ENCODE peak calls at places on chromosomes 13 and 19, in ten cellular contexts. J is activated CD8-positive, alpha-beta T cell treated with anti-CD3 and anti-CD28 coated beads, Interleukin-2, amount 10 ng/mL, durations not matched to agents 7 days and 5 days; F is gastroesophageal sphincter; M is upper lobe of right lung; D is left cardiac atrium; G is A549; U is RWPE2; C is GM12878; P is naive thymus-derived CD8-positive, alpha-beta T cell; N is naive thymus-derived CD4-positive, alpha-beta T cell. Q is an unnamed sample.

GRCh38 chr13:40063278-40063698 is 407.8 kb downstream of the COG6 start:
- ATAC-seq in N (no peak), F (no peak), P (no peak), U (no peak), C (no peak), D (peak; percentile 12), J (no peak), M (no peak), G (no peak), Q (no peak)

GRCh38 chr13:83895994-83896580 is 13.8 kb upstream of the SLITRK1 start:
- ATAC-seq in N (no peak), M (no peak), F (no peak), D (no peak), U (peak; percentile 81), J (no peak), P (no peak), C (no peak), G (no peak), Q (no peak)

GRCh38 chr19:14562660-14563589 is 8.9 kb downstream of the NDUFB7 start:
- ATAC-seq in F (no peak), G (no peak), C (no peak), U (no peak), P (no peak), N (no peak), J (no peak), M (no peak), D (peak; percentile 1), Q (no peak)

GRCh38 chr13:21365574-21365973 is 93.5 kb downstream of the ZDHHC20 start:
- ATAC-seq in G (no peak), D (no peak), M (peak; percentile 10), F (no peak), P (peak; percentile 88), C (no peak), J (peak; percentile 83), U (no peak), N (peak; percentile 69), Q (no peak)

GRCh38 chr19:6233827-6234511 is 45.8 kb downstream of the MLLT1 start:
- ATAC-seq in P (no peak), M (peak; percentile 74), N (peak; percentile 49), F (peak; percentile 61), C (no peak), J (no peak), U (no peak), G (no peak), D (peak; percentile 27), Q (no peak)

GRCh38 chr13:44350775-44351504 is 22.7 kb upstream of the SERP2 start:
- ATAC-seq in G (no peak), N (no peak), M (peak; percentile 92), J (no peak), C (no peak), U (no peak), F (no peak), P (no peak), D (no peak), Q (no peak)

GRCh38 chr19:50510700-50511068 is 307 bp downstream of the JOSD2 start:
- ATAC-seq in D (no peak), P (peak; percentile 31), J (no peak), G (no peak), M (no peak), F (no peak), N (peak; percentile 21), U (no peak), C (no peak), Q (no peak)

GRCh38 chr13:66875264-66875663 is 354.9 kb downstream of the PCDH9 start:
- ATAC-seq in N (no peak), U (no peak), C (no peak), D (no peak), M (no peak), J (no peak), F (no peak), G (no peak), P (no peak), Q (no peak)

GRCh38 chr19:33039108-33039599 is 25.5 kb downstream of the RHPN2 start:
- ATAC-seq in U (no peak), C (no peak), F (no peak), M (no peak), G (no peak), D (no peak), P (no peak), N (no peak), J (no peak), Q (no peak)

GRCh38 chr19:14459703-14460102 is 15.5 kb downstream of the PTGER1 start:
- ATAC-seq in N (peak; percentile 96), G (no peak), U (no peak), J (peak; percentile 95), C (no peak), M (peak; percentile 65), D (peak; percentile 27), P (peak; percentile 46), F (no peak), Q (no peak)

GRCh38 chr19:934865-935422 is 9.1 kb downstream of the ARID3A start:
- ATAC-seq in P (no peak), N (peak; percentile 66), F (peak; percentile 90), G (peak; percentile 23), M (peak; percentile 96), D (peak; percentile 92), C (no peak), J (no peak), U (peak; percentile 60), Q (no peak)

GRCh38 chr13:110259651-110260050 is 47.3 kb downstream of the COL4A1 start:
- ATAC-seq in N (no peak), D (no peak), P (no peak), C (no peak), M (no peak), U (no peak), F (no peak), G (no peak), J (no peak), Q (no peak)

GRCh38 chr13:37561031-37561430 is 37.5 kb downstream of the POSTN start:
- ATAC-seq in P (no peak), F (no peak), N (no peak), C (no peak), M (no peak), G (no peak), J (no peak), D (no peak), U (no peak), Q (no peak)

GRCh38 chr13:75318138-75318833 is 163.7 kb downstream of the TBC1D4 start:
- ATAC-seq in G (no peak), N (peak; percentile 64), C (peak; percentile 68), P (peak; percentile 42), D (no peak), U (no peak), F (no peak), J (peak; percentile 78), M (no peak), Q (no peak)

GRCh38 chr13:33817513-33817842 is 471 bp upstream of the RFC3 start:
- ATAC-seq in J (peak; percentile 9), P (peak; percentile 23), U (no peak), G (no peak), M (no peak), D (no peak), C (no peak), N (peak; percentile 4), F (peak; percentile 23), Q (peak; percentile 11)

Q was measured in stimulated activated memory B cell treated with anti-CD40 and anti-IgM and Interleukin-4, amounts not matched to agents 10 μg/mL and 1 μg/mL and 100 μg/mL, for 72 hours.